ENCODE peak calls at places on chromosomes 5 and 9, in seven cellular contexts. I is psoas muscle, Q is SJSA1, F is WERI-Rb-1, A is pancreas, V is vagina, P is osteoblast. X is an unnamed sample.

GRCh38 chr9:16012621-16013020 is 459.8 kb downstream of the CCDC171 start:
- DNase-seq in V (no peak), P (peak; percentile 29), Q (no peak), F (no peak), I (no peak), A (no peak), X (peak; percentile 78)

GRCh38 chr9:68643901-68644809 is 60.9 kb upstream of the PIP5K1B start:
- DNase-seq in I (no peak), V (no peak), A (no peak), P (no peak), F (no peak), Q (no peak), X (no peak)

GRCh38 chr5:76701298-76701697 is 14.6 kb upstream of the F2R start:
- DNase-seq in A (no peak), V (no peak), F (no peak), I (peak; percentile 28), Q (no peak), P (no peak), X (peak; percentile 85)

GRCh38 chr5:1936413-1936812 is 53.7 kb upstream of the IRX4 start:
- DNase-seq in Q (no peak), P (no peak), A (no peak), F (no peak), I (no peak), V (no peak), X (no peak)

GRCh38 chr5:83026930-83027687 is 50.1 kb downstream of the TMEM167A start:
- DNase-seq in Q (peak; percentile 53), P (no peak), I (no peak), A (no peak), F (no peak), V (no peak), X (no peak)

GRCh38 chr5:140341591-140341990 is 4.8 kb downstream of the HBEGF start:
- DNase-seq in P (peak; percentile 78), V (no peak), I (peak; percentile 58), A (no peak), F (no peak), Q (no peak), X (no peak)

GRCh38 chr5:139708877-139709586 is 60.9 kb downstream of the CXXC5 start:
- DNase-seq in Q (peak; percentile 86), A (peak; percentile 57), F (peak; percentile 96), V (no peak), I (peak; percentile 70), P (peak; percentile 96), X (peak; percentile 63)

GRCh38 chr9:95297316-95297715 is 20.2 kb downstream of the FANCC start:
- DNase-seq in V (no peak), I (no peak), A (no peak), P (no peak), Q (no peak), F (no peak), X (no peak)

GRCh38 chr5:76082790-76083554 is at the start of gene SV2C:
- DNase-seq in Q (peak; percentile 44), I (no peak), F (peak; percentile 67), V (no peak), A (no peak), P (peak; percentile 88), X (peak; percentile 16)

GRCh38 chr9:87562530-87562929 is 64.9 kb downstream of the DAPK1 start:
- DNase-seq in F (no peak), Q (no peak), P (no peak), A (no peak), I (no peak), V (no peak), X (no peak)

GRCh38 chr5:123269851-123270250 is 153.4 kb downstream of the CEP120 start:
- DNase-seq in I (no peak), Q (no peak), V (no peak), F (no peak), P (no peak), A (no peak), X (no peak)

GRCh38 chr9:137247135-137247915 is 3.8 kb upstream of the STPG3 start:
- DNase-seq in I (no peak), V (no peak), Q (no peak), F (no peak), A (no peak), P (peak; percentile 83), X (no peak)

GRCh38 chr9:89154651-89155336 is 23.8 kb downstream of the SHC3 start:
- DNase-seq in F (no peak), I (no peak), P (peak; percentile 87), V (no peak), Q (no peak), A (no peak), X (peak; percentile 97)

GRCh38 chr5:591746-592145 is 20.4 kb upstream of the CEP72 start:
- DNase-seq in V (no peak), A (peak; percentile 1), Q (peak; percentile 33), F (peak; percentile 6), P (no peak), I (no peak), X (no peak)

GRCh38 chr5:60634054-60634453 is 65.9 kb downstream of the DEPDC1B start:
- DNase-seq in Q (no peak), A (no peak), I (no peak), F (no peak), P (no peak), V (no peak), X (no peak)

GRCh38 chr9:85964526-85964925 is 23.6 kb downstream of the NAA35 start:
- DNase-seq in F (no peak), V (no peak), A (no peak), Q (no peak), P (no peak), I (no peak), X (no peak)

GRCh38 chr5:132500244-132500930 is 9.8 kb upstream of the IRF1 start:
- DNase-seq in P (no peak), Q (peak; percentile 43), F (no peak), V (peak; percentile 86), I (no peak), A (no peak), X (no peak)

GRCh38 chr5:181100121-181101015 is 30.6 kb downstream of the OR2V1 start:
- DNase-seq in V (no peak), A (no peak), Q (peak; percentile 44), P (no peak), I (no peak), F (no peak), X (no peak)

GRCh38 chr5:135546912-135547311 is 11.1 kb upstream of the NEUROG1 start:
- DNase-seq in F (peak; percentile 65), A (no peak), Q (no peak), I (no peak), P (peak; percentile 73), V (no peak), X (no peak)

GRCh38 chr5:88480245-88480644 is 211.6 kb upstream of the TMEM161B start:
- DNase-seq in A (no peak), I (no peak), F (no peak), Q (no peak), V (no peak), P (no peak), X (peak; percentile 6)

GRCh38 chr5:58399951-58400350 is 59.9 kb downstream of the PLK2 start:
- DNase-seq in Q (no peak), V (no peak), F (no peak), A (no peak), P (no peak), I (no peak), X (no peak)

DNA sequence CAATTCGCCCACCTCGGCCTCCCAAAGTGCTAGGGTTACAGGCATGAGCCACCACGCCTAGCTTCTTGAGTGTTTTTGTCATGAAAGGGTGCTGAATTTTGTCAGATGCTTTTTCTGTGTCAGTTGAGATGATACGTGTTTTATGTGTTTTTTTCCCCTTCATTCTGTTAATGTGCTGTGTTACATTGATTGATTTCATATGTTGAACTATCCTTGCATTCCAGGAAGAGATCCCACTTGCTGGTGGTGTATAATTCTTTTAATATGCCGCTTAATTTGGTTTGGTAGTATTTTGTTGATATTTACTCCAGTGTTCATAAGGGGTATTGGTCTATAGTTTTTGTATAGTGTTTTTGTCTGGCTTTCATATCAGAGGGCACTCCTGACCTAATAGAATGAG is 13.6 kb downstream of the ZBTB43 start:
- DNase-seq in I (no peak), Q (no peak), F (no peak), P (no peak), A (no peak), V (no peak), X (no peak)
- H3K9me3 ChIP-seq in I (peaks cover 14% of the 10 kb centered on the region), Q (peaks cover 17% of the 10 kb centered on the region), F (peaks cover 14% of the 10 kb centered on the region), P (peaks cover 8% of the 10 kb centered on the region), A (no peaks in the 10 kb centered on the region), V (peaks cover 14% of the 10 kb centered on the region), X (peaks cover 10% of the 10 kb centered on the region)

GRCh38 chr5:143354025-143354424 is 49.5 kb downstream of the NR3C1 start:
- DNase-seq in A (no peak), F (no peak), Q (no peak), P (no peak), V (no peak), I (no peak), X (peak; percentile 70)

GRCh38 chr5:143352691-143353090 is 50.8 kb downstream of the NR3C1 start:
- DNase-seq in F (no peak), Q (no peak), I (no peak), A (no peak), V (no peak), P (no peak), X (no peak)

GRCh38 chr5:143355710-143356109 is 47.8 kb downstream of the NR3C1 start:
- DNase-seq in A (peak; percentile 71), F (no peak), I (peak; percentile 38), V (no peak), P (no peak), Q (peak; percentile 93), X (peak; percentile 90)

GRCh38 chr5:143359869-143360268 is 43.6 kb downstream of the NR3C1 start:
- DNase-seq in A (no peak), Q (no peak), I (no peak), F (no peak), V (no peak), P (no peak), X (no peak)

DNA sequence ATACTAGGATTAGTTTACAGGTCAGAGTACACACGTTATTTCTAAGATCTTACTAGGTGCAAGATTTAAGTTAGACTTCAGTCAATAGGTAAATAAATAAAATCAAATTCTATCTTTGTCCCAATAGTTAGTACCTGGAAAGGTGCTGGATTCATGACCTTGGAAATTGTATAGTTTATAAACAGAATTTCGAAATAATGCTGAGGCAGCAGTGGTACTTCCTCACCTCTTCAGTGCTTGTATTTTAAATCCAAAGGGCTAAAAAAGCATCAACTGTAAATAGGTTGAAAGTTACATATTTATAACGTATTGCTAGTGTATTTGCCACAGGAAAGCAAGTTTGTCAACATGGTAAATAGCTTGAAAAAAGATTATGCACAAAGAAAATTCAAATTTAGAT is 46.6 kb downstream of the NR3C1 start:
- DNase-seq in V (no peak), I (no peak), F (no peak), A (no peak), P (no peak), Q (no peak), X (no peak)
- H3K27ac ChIP-seq in V (no peak overlapping the region), I (peak overlapping the region; percentile 80), F (no peak overlapping the region), A (no peak overlapping the region), P (no peak overlapping the region), Q (no peak overlapping the region), X (no peak overlapping the region)

GRCh38 chr9:39588056-39588814 is 232.8 kb downstream of the SPATA31A1 start:
- DNase-seq in A (no peak), Q (no peak), V (peak; percentile 83), I (no peak), F (no peak), P (peak; percentile 15), X (no peak)
- H3K27me3 ChIP-seq in A (no peaks in the 10 kb centered on the region), Q (no peaks in the 10 kb centered on the region), V (no peaks in the 10 kb centered on the region), I (no peaks in the 10 kb centered on the region), F (no peaks in the 10 kb centered on the region), P (no peaks in the 10 kb centered on the region), X (no peaks in the 10 kb centered on the region)

DNA sequence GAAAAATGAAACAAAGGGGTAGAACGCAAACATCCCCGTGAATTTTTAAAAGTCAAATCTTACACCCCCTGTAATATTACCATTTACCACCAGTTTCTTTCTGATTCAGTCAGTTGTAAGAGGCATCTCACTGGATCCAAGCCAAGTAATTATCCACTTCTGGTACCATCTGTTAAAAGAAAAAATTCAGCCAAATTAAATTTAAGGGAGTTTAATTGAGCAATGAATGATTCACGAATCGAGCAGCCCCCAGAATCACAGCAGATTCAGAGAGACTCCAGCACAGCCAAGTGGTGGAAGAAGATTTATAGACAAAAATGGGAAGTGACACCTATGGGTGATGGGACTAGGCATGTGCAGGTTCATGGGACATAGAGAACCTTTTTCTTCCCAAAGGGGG is 29.9 kb upstream of the MTMR12 start:
- DNase-seq in P (no peak), F (no peak), V (no peak), Q (no peak), I (no peak), A (no peak), X (no peak)
- H3K9me3 ChIP-seq in P (peaks cover 2% of the 10 kb centered on the region), F (peaks cover 41% of the 10 kb centered on the region), V (peaks cover 9% of the 10 kb centered on the region), Q (no peaks in the 10 kb centered on the region), I (peaks cover 17% of the 10 kb centered on the region), A (no peaks in the 10 kb centered on the region), X (peaks cover 9% of the 10 kb centered on the region)

X was measured in astrocyte.